ENCODE peak calls at places on chromosomes 13 and 19, in four cellular contexts. J is brain microvascular endothelial cell, V is SK-MEL-5, Z is activated T-helper 1 cell treated with Interleukin-2 at 50 U/mL for 16 hours. T is an unnamed sample.

GRCh38 chr19:50255115-50255514 is 51.7 kb downstream of the MYH14 start:
- DNase-seq in J (no peak), V (peak), Z (no peak), T (no peak)

GRCh38 chr19:20423381-20424207 is 142.0 kb downstream of the ZNF737 start:
- DNase-seq in J (peak), V (no peak), Z (no peak), T (no peak)

GRCh38 chr13:90686438-90686837 is 661.0 kb upstream of the MIR17HG start:
- DNase-seq in J (peak), V (no peak), Z (no peak), T (no peak)

GRCh38 chr19:8302734-8303133 is 5.4 kb downstream of the CD320 start:
- DNase-seq in J (no peak), V (no peak), Z (no peak), T (no peak)

GRCh38 chr13:48370815-48371214 is 42.1 kb downstream of the LPAR6 start:
- DNase-seq in J (no peak), V (no peak), Z (no peak), T (no peak)

GRCh38 chr19:5001547-5002131 is 32.7 kb downstream of the KDM4B start:
- DNase-seq in J (peak), V (peak), Z (no peak), T (peak)

GRCh38 chr13:62551588-62551987 is 1135.9 kb upstream of the PCDH20 start:
- DNase-seq in J (no peak), V (no peak), Z (no peak), T (no peak)

GRCh38 chr19:40803857-40804782 is 5.1 kb downstream of the EGLN2 start:
- DNase-seq in J (no peak), V (no peak), Z (peak), T (no peak)